ENCODE peak calls at places on chromosome X, in eight cellular contexts. W, N, B, R, H, C, U and O are unnamed samples.

GRCh38 chrX:57267308-57267707 is 19.2 kb upstream of the FAAH2 start:
- DNase-seq in U (no peak), C (no peak), R (no peak), B (no peak), N (no peak), W (no peak), H (no peak), O (no peak)

GRCh38 chrX:3655181-3655580 is 58.3 kb downstream of the PRKX start:
- DNase-seq in W (no peak), C (no peak), H (no peak), B (no peak), R (no peak), U (no peak), N (no peak), O (no peak)

GRCh38 chrX:10612215-10612614 is 8.2 kb downstream of the MID1 start:
- DNase-seq in B (no peak), W (peak), U (peak), N (no peak), C (peak), R (peak), H (peak), O (peak)

GRCh38 chrX:71254092-71254941 is at the start of gene ZMYM3:
- DNase-seq in N (peak), C (no peak), B (peak), W (peak), R (peak), H (peak), U (peak), O (peak)

GRCh38 chrX:72128881-72129280 is 2.8 kb downstream of the RTL5 start:
- DNase-seq in B (no peak), N (no peak), R (peak), C (no peak), U (no peak), W (peak), H (no peak), O (peak)

GRCh38 chrX:46837543-46838481 is 969 bp downstream of the RP2 start:
- DNase-seq in R (peak), H (peak), C (no peak), B (no peak), W (peak), N (no peak), U (no peak), O (peak)

GRCh38 chrX:1249101-1249887 is 19.3 kb upstream of the CSF2RA start:
- DNase-seq in R (peak), H (peak), N (peak), C (peak), W (no peak), U (peak), B (peak), O (peak)

GRCh38 chrX:66022742-66023725 is 16.8 kb downstream of the VSIG4 start:
- DNase-seq in C (no peak), B (no peak), R (no peak), U (no peak), H (no peak), W (no peak), N (no peak), O (peak)

GRCh38 chrX:6052111-6052745 is 176.4 kb downstream of the NLGN4X start:
- DNase-seq in B (no peak), N (no peak), C (no peak), U (no peak), H (peak), W (no peak), R (no peak), O (no peak)

GRCh38 chrX:120660638-120661037 is 30.8 kb upstream of the C1GALT1C1 start:
- DNase-seq in N (no peak), R (no peak), U (peak), W (no peak), B (no peak), H (peak), C (no peak), O (no peak)

GRCh38 chrX:84118315-84118714 is 69.7 kb downstream of the RPS6KA6 start:
- DNase-seq in U (no peak), N (no peak), C (no peak), B (no peak), R (no peak), W (no peak), H (no peak), O (no peak)
- TF ChIP-seq CTCF in U (no peak), N (no peak), C (no peak), B (no peak), R (no peak), W (no peak), H (no peak), O (no peak)

DNA sequence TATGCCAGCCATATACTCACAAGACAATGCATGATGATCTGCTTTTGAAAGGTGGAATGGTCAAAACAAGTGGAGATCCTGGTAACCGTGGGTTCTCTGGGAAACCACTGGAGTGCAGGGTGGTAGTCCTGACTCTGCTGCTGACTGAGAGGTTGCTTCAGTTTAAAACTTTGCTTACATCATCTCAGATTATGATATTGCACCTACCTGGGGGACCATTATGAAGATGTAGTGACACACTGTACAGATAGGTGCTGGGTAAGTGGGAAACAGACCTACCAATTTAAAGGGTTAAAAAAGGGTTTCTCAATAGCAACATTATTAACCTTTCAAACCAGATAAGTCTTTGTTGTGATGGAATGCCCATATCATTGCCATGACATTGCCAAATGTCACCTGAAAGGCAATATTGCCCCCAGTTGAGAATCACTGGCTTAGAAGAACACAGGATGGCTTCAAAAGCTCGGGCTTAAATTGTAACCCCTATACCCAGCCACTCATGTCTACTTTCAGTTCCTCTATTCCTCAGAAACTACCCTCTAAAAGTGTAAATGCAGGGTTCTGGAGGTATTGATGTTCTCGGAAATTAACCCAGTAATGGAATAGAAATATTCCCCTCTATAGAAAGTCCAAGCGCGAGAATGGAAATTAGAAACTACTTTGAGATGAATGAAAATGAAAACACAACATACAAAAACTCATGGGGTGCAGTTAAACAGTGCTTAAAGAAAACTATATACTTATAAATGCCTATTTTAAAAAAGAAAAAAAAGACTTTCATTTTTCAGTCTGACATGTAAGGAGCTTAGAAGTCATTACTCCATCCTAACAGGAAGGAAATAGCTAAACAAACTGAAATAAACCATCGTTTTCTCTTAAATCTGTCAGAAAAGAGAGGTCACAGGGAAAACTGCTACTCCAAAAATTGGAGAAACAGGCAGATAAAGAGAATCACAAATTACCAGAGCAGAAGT is 65.8 kb downstream of the ARHGEF6 start:
- DNase-seq in N (no peak), H (no peak), U (no peak), B (no peak), R (no peak), W (no peak), C (no peak), O (no peak)
- H3K4me3 ChIP-seq in N (no peak), H (no peak), U (no peak), B (no peak), R (no peak), W (no peak), C (no peak), O (no peak)

GRCh38 chrX:133781174-133781573 is 204.2 kb downstream of the GPC3 start:
- DNase-seq in B (no peak), C (no peak), H (no peak), U (no peak), W (no peak), R (no peak), N (no peak), O (no peak)

GRCh38 chrX:133776072-133776471 is 209.3 kb downstream of the GPC3 start:
- DNase-seq in U (no peak), H (no peak), B (peak), C (no peak), N (no peak), R (peak), W (no peak), O (no peak)
- TF ChIP-seq CTCF in U (peak), H (peak), B (peak), C (peak), N (no peak), R (peak), W (peak), O (peak)

DNA sequence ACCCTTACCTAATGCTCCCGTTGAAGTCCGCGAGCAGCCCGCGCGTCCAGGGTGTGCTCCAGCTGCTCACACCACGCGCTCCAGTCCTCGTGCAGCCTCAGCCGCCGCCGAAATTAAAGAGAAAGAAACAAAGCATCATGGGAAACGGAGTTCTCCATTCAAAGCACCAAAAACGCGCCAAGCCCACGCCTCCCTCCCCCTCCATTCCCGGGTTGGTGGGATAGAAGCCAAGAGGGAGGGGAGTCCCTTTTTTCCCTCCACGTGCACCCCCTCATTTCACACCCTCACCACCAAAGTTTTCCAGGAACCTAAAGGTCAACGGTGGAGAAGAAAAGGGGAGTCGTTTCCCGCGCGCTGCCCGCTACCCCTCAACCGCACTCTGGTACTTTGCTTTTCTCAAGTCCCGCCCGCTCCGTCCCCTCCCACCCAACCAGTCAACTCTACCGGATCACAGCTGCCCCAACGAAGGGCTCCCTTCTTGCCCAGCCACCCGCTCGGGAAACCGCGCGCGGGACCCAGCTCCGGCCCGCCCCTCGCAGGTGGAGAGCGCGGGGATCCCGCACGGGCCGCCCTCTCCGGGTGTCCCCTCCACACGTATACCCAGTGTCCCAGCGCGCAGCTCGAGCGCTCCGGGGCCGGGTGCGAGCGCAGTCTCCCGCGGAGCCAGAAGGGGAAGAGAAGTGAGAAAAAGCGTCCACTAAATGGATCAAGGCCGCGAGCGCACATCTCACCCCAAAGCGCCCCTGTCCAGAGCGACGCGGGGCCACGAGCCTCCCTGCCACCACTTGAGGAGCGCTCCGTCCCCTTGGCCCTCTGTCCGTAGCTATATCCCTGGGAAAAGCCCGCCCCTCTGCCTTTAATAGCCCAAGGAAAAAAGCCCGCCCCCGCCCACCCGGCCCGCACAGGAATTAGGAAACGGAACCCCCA is 65.1 kb upstream of the CCDC160 start:
- DNase-seq in H (no peak), U (no peak), N (no peak), W (no peak), R (peak), C (no peak), B (no peak), O (peak)
- H3K4me3 ChIP-seq in H (no peak), U (no peak), N (peak), W (no peak), R (peak), C (peak), B (peak), O (peak)

GRCh38 chrX:100721328-100721727 is 10.6 kb downstream of the SYTL4 start:
- DNase-seq in C (no peak), N (no peak), W (no peak), R (no peak), U (no peak), H (no peak), B (no peak), O (no peak)

GRCh38 chrX:100719139-100719538 is 12.8 kb downstream of the SYTL4 start:
- DNase-seq in U (no peak), R (no peak), H (no peak), W (no peak), B (no peak), C (no peak), N (no peak), O (no peak)

DNA sequence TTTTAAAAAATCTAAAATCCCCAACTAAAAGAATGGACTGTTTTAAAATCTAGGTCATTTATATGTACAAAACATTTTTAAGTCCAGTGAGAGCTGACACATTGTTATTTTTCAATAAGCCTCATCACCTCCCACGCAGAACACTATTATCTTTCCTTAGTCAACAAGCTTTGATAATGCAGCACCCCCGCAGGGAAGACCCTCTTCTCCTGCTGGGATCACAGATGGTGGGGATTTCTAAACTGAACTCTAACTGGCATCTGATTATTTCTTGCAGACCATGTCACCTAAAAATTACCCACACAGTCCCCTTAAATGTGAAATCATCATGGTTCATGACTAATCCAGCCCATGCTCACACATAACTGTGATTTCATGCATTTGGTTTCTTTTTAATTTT is 11.6 kb downstream of the SYTL4 start:
- DNase-seq in B (no peak), W (peak), C (no peak), N (no peak), H (no peak), R (peak), U (no peak), O (no peak)
- TF ChIP-seq CTCF in B (no peak), W (no peak), C (no peak), N (no peak), H (no peak), R (no peak), U (no peak), O (no peak)

GRCh38 chrX:36950495-36951253 is 57.5 kb upstream of the FAM47C start:
- DNase-seq in N (no peak), H (no peak), B (no peak), C (no peak), R (no peak), W (no peak), U (no peak), O (no peak)
- H3K4me3 ChIP-seq in N (no peak), H (no peak), B (no peak), C (no peak), R (no peak), W (no peak), U (no peak), O (no peak)

GRCh38 chrX:18119856-18120255 is 100.8 kb downstream of the BEND2 start:
- DNase-seq in W (no peak), C (no peak), R (no peak), B (no peak), H (no peak), N (no peak), U (no peak), O (no peak)
- TF ChIP-seq CTCF in W (no peak), C (no peak), R (no peak), B (no peak), H (no peak), N (no peak), U (no peak), O (no peak)

GRCh38 chrX:101219116-101219839 is at the start of gene DRP2:
- DNase-seq in B (no peak), U (no peak), W (peak), H (peak), N (no peak), R (no peak), C (no peak), O (no peak)

GRCh38 chrX:101220881-101221280 is 1.3 kb downstream of the DRP2 start:
- DNase-seq in B (peak), U (no peak), H (no peak), R (no peak), N (no peak), C (no peak), W (no peak), O (no peak)

GRCh38 chrX:101217689-101218088 is 1.9 kb upstream of the DRP2 start:
- DNase-seq in R (no peak), C (no peak), N (no peak), B (no peak), H (no peak), U (no peak), W (no peak), O (no peak)

GRCh38 chrX:101223226-101223625 is 3.6 kb downstream of the DRP2 start:
- DNase-seq in W (no peak), R (no peak), U (no peak), H (no peak), C (no peak), B (no peak), N (no peak), O (no peak)

DNA sequence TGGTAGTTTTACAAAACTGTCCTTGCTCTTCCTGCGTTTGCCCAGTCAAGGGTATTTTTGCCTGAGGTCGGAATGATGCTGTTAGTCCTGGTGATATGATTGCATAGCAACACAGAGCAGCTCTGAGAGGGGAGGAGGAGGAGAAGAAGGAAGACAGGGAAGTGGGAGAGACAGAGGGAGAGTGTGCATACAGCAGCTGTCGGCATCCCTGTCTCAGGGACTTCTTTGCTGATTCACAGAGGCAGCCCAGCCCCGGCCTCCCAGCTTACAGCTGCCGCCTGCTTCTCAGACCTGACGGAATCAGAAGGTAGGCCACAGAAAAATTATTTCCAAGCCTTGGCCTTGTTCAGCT is 230 bp downstream of the DRP2 start:
- DNase-seq in R (peak), B (no peak), C (no peak), W (no peak), U (peak), N (no peak), H (peak), O (peak)
- H3K4me3 ChIP-seq in R (peak), B (no peak), C (no peak), W (no peak), U (peak), N (no peak), H (no peak), O (peak)

GRCh38 chrX:100636321-100636991 is at the start of gene TSPAN6:
- DNase-seq in R (peak), N (peak), H (peak), W (peak), U (peak), B (peak), C (peak), O (peak)
- TF ChIP-seq CTCF in R (peak), N (no peak), H (peak), W (peak), U (peak), B (peak), C (peak), O (peak)

DNA sequence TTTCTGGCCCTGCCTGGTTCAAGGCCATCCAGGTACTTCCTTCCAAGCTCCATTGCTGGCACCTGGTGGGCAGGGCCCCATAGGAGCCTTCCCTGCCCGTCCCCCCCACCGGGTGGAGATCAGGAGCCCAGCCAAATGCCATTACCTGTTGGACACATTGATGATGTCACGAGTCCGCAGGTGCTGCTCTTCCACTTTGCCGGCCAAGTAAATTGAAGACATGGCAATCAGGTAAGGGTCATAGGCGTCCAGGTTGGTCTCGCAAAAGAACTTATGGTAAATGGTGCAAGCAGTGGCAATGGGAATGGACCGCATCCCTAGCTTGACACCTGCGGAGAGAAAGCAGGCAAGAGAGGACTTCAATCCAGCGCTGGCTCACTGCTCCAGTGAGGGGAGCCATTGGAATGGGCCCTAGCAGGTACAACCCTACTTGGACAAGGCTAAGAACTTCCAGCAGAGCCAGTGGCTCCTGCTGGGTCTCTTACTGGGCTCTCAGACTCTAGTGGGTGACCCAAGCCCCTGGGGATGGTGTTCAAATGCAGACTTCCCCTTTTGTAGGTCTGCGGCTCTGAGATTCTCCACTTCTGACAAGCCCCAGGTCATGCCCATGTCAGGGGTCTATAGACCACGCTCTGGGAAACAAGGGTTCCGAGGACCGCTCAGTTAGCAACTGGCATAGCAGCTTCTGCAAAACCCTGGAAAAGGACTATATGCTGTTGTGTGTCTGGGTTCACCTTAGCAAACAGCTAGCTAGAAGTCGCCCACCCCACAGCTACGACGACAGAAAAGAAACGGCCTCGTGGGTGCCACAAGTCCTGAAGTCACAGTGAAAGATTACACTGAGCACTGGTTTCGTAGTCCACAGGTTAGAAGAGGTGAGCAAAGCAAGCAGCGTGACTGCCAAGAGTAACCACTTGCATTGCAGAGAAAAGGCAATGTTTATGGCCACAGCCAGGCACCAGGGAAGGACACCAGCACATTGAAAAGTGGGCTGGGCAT is 2.8 kb downstream of the CCNQ start:
- DNase-seq in W (no peak), B (no peak), U (no peak), N (no peak), R (no peak), C (no peak), H (no peak), O (no peak)
- H3K4me3 ChIP-seq in W (no peak), B (no peak), U (no peak), N (no peak), R (no peak), C (no peak), H (no peak), O (no peak)